ENCODE peak calls at places on chromosome 18, in ten cellular contexts. U is fibroblast of lung, R is K562, J is HepG2, O is astrocyte, E is neural progenitor cell, T is H9, I is endothelial cell of umbilical vein, B is NT2/D1, W is endodermal cell. G is an unnamed sample.
A peak's percentile ranks its signal among the peaks of the same experiment; 100 is the strongest.

GRCh38 chr18:22286576-22286975 is 117.2 kb downstream of the GATA6 start:
- DNase-seq in E (no peak), I (peak; percentile 37), B (no peak), T (no peak), O (peak; percentile 27), R (no peak), J (no peak), U (no peak), W (no peak), G (no peak)

GRCh38 chr18:13453714-13454113 is 235.2 kb downstream of the LDLRAD4 start:
- DNase-seq in R (no peak), I (no peak), T (peak; percentile 19), E (no peak), W (no peak), B (no peak), O (peak; percentile 33), U (no peak), J (no peak), G (no peak)

GRCh38 chr18:31977270-31977872 is 34.4 kb upstream of the TRAPPC8 start:
- DNase-seq in J (peak; percentile 68), I (peak; percentile 48), B (peak; percentile 55), O (peak; percentile 14), E (peak; percentile 85), T (peak; percentile 70), R (peak; percentile 76), U (peak; percentile 66), W (peak; percentile 87), G (peak; percentile 54)

GRCh38 chr18:63111549-63112402 is 207.8 kb downstream of the BCL2 start:
- DNase-seq in R (no peak), I (peak; percentile 18), B (no peak), O (no peak), E (no peak), T (no peak), J (no peak), U (no peak), W (no peak), G (no peak)

GRCh38 chr18:38038242-38038641 is 472.6 kb upstream of the CELF4 start:
- DNase-seq in E (no peak), W (no peak), I (no peak), U (no peak), O (no peak), R (no peak), T (no peak), B (no peak), J (no peak), G (no peak)

GRCh38 chr18:76494541-76495403 is at the start of gene ZNF516:
- DNase-seq in R (no peak), U (peak; percentile 52), W (peak; percentile 77), I (no peak), T (no peak), J (peak; percentile 25), B (no peak), O (peak; percentile 33), E (peak; percentile 87), G (no peak)

GRCh38 chr18:28027755-28028154 is 149.2 kb downstream of the CDH2 start:
- DNase-seq in T (no peak), R (no peak), J (no peak), I (no peak), U (no peak), O (no peak), E (no peak), B (no peak), W (no peak), G (no peak)

GRCh38 chr18:845152-845819 is 33.2 kb upstream of the YES1 start:
- DNase-seq in E (no peak), B (no peak), J (peak; percentile 70), U (peak; percentile 74), O (peak; percentile 83), W (no peak), T (no peak), R (no peak), I (peak; percentile 96), G (peak; percentile 81)

GRCh38 chr18:48949051-48949605 is 1.6 kb downstream of the SMAD7 start:
- DNase-seq in W (no peak), E (peak; percentile 47), T (no peak), U (no peak), J (no peak), O (no peak), I (peak; percentile 21), R (no peak), B (no peak), G (no peak)

GRCh38 chr18:48947102-48947501 is 3.7 kb downstream of the SMAD7 start:
- DNase-seq in W (no peak), I (peak; percentile 26), T (no peak), U (peak; percentile 39), J (no peak), O (no peak), B (no peak), E (no peak), R (no peak), G (no peak)

GRCh38 chr18:48949606-48950535 is 894 bp downstream of the SMAD7 start:
- DNase-seq in W (peak; percentile 84), T (peak; percentile 51), I (peak; percentile 53), O (no peak), R (no peak), U (peak; percentile 62), B (no peak), J (no peak), E (peak; percentile 81), G (no peak)

GRCh38 chr18:48947583-48947982 is 3.2 kb downstream of the SMAD7 start:
- DNase-seq in J (no peak), U (no peak), T (peak; percentile 22), R (no peak), B (no peak), W (no peak), E (no peak), I (peak; percentile 40), O (no peak), G (no peak)

DNA sequence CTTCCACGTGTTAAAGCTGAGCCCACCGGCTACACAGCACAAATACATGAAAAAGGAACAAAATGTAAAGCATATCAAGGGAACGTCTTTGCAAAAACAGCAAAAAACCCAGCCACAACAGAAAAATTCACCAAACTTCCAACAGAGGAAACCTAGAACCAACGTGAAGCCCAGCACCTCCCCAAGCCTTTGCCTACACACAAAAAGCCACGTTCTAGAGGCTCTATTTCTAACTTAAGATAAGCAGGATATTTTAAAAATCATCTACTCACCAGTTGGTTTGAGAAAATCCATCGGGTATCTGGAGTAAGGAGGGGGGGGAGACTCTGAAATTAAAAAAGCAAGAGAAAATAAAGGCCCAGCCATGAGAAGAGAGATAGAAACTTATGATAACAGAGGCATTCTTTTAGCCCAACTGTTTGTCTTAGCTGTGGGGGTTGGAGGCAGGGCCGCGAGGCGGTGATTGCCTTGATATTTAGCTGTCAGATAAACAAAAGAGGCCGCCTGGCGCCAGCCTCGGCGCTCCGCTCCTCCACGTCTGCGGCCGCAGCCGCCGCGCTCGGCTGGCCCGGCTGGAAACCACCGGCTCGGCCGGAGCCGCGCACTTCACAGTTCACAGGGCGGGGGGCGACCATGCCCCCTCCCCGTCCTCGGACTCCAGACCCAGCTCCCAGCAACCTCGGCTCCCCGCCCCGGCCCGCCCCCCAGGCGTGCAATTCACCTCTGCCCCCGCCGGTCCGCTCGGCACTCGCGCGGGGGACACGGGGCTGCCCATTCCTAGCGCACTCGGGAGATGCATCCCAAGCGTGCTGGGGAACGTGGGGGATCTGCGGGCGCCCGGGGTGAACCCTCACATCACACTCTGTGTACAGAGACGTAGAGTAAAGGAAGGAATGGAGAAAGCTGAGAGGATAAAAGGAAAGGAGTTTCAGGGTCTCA is 2.4 kb downstream of the SMAD7 start:
- DNase-seq in J (peak; percentile 94), E (peak; percentile 88), B (no peak), R (peak; percentile 75), U (peak; percentile 80), W (peak; percentile 86), T (peak; percentile 37), O (peak; percentile 73), I (peak; percentile 67), G (no peak)
- H3K9ac ChIP-seq in J (peak overlapping the region; percentile 87), E (no peak overlapping the region), B (peak overlapping the region; percentile 96), R (peak overlapping the region; percentile 78), U (peak overlapping the region; percentile 89), W (peak overlapping the region; percentile 82), T (peak overlapping the region; percentile 39), O (peak overlapping the region; percentile 97), I (peak overlapping the region; percentile 84), G (peak overlapping the region; percentile 56)

GRCh38 chr18:57439617-57439975 is 4.4 kb downstream of the ONECUT2 start:
- DNase-seq in I (no peak), W (peak; percentile 85), O (no peak), R (no peak), E (peak; percentile 84), B (no peak), T (peak; percentile 80), U (no peak), J (no peak), G (no peak)

GRCh38 chr18:57440331-57441101 is 5.3 kb downstream of the ONECUT2 start:
- DNase-seq in W (peak; percentile 82), J (no peak), R (no peak), I (no peak), E (peak; percentile 68), O (no peak), B (no peak), T (peak; percentile 69), U (no peak), G (no peak)

GRCh38 chr18:57439985-57440330 is 4.8 kb downstream of the ONECUT2 start:
- DNase-seq in R (no peak), T (no peak), W (no peak), U (no peak), I (no peak), J (no peak), O (no peak), E (peak; percentile 40), B (no peak), G (no peak)

GRCh38 chr18:57443247-57443646 is 8.1 kb downstream of the ONECUT2 start:
- DNase-seq in T (no peak), I (no peak), B (no peak), W (no peak), J (no peak), E (no peak), R (no peak), O (no peak), U (no peak), G (no peak)

DNA sequence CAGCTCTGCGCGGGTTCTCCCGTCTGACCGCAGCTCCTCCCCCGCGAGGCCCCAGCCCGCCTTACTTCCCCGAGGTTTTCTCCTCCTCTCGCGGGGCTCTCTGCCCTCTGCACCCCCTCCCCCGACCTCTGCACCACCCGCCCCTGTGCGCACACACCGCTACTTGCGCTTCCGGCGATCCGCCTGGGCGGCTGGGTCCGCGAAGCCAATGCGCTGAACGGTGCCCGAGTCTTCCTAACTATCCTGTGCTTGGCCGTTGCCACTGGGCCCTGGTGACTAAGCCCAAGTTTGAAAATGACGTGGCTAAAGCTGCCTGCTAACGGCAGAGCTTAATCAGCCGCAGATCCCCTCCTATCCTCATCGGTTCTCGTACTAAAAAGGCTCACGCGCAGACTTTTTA is 6.2 kb downstream of the ONECUT2 start:
- DNase-seq in E (peak; percentile 71), I (no peak), B (no peak), R (no peak), O (peak; percentile 10), T (peak; percentile 66), W (peak; percentile 82), U (no peak), J (no peak), G (no peak)
- H3K9ac ChIP-seq in E (no peak overlapping the region), I (no peak overlapping the region), B (peak overlapping the region; percentile 56), R (no peak overlapping the region), O (no peak overlapping the region), T (no peak overlapping the region), W (no peak overlapping the region), U (no peak overlapping the region), J (no peak overlapping the region), G (no peak overlapping the region)

DNA sequence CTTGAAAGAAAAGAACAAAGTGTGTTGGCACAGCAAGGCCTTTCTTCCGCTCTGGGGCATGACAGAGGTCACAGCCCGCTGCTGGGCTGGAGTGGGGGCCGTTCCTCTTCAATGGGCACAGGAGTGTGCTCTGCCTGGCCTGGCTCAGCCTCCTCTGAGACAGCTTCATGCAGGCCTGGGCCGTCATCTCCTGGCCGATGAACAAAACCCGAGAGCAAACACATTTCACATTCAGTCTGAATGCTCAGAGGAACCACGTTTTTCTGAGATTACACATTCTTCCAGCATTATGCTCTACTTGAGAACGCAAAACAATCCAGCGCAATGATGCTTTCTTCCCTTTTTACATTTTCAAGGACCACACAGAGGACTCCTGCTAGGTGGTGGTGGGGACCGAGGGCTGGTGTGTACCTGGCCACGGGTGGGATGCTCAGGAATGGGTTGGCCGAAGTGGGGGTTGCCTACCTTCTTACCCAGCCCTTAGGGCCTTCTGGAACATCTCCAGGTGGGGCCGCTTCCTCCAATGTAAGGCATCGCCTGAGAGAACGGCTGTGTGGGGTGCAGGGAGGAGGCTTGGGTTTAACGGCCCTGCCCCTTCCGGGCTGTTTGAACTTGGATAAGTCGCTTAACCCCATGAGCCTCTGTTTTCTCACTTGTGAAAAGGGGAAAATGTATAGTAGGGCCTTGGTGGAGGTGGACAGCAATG is 34.8 kb downstream of the EMILIN2 start:
- DNase-seq in J (no peak), R (no peak), U (peak; percentile 86), B (no peak), O (peak; percentile 80), E (no peak), W (no peak), T (no peak), I (no peak), G (no peak)
- H3K9ac ChIP-seq in J (no peak overlapping the region), R (no peak overlapping the region), U (no peak overlapping the region), B (no peak overlapping the region), O (peak overlapping the region; percentile 61), E (no peak overlapping the region), W (no peak overlapping the region), T (no peak overlapping the region), I (no peak overlapping the region), G (no peak overlapping the region)

GRCh38 chr18:79397830-79398761 is 2.4 kb downstream of the NFATC1 start:
- DNase-seq in J (no peak), U (no peak), W (no peak), R (no peak), I (peak; percentile 60), B (no peak), E (no peak), O (no peak), T (no peak), G (no peak)
- H3K9ac ChIP-seq in J (no peak overlapping the region), U (no peak overlapping the region), W (no peak overlapping the region), R (no peak overlapping the region), I (peak overlapping the region; percentile 81), B (no peak overlapping the region), E (no peak overlapping the region), O (no peak overlapping the region), T (no peak overlapping the region), G (no peak overlapping the region)